ENCODE peak calls at places on chromosomes 7 and 10, in five cellular contexts. N is H1, X is K562, R is NT2/D1, L is GM12878. Z is an unnamed sample.

GRCh38 chr10:7239312-7239985 is 171.4 kb downstream of the SFMBT2 start:
- DNase-seq in L (no peak), X (no peak), R (no peak), N (no peak), Z (no peak)

GRCh38 chr10:78977761-78978305 is 90.9 kb upstream of the ZMIZ1 start:
- DNase-seq in X (no peak), L (no peak), R (no peak), N (no peak), Z (peak)

GRCh38 chr7:132080967-132081668 is 495.2 kb downstream of the PLXNA4 start:
- DNase-seq in R (no peak), N (no peak), L (no peak), X (no peak), Z (no peak)

GRCh38 chr10:76311752-76312699 is 880.6 kb downstream of the LRMDA start:
- DNase-seq in L (no peak), N (no peak), R (peak), X (peak), Z (peak)

GRCh38 chr7:130418306-130418705 is 22.5 kb downstream of the CEP41 start:
- DNase-seq in R (no peak), L (no peak), X (no peak), N (no peak), Z (no peak)

GRCh38 chr7:137987968-137988367 is 13.9 kb downstream of the CREB3L2 start:
- DNase-seq in X (no peak), L (peak), R (no peak), N (no peak), Z (no peak)

GRCh38 chr7:158487546-158488224 is 99.9 kb downstream of the PTPRN2 start:
- DNase-seq in N (no peak), R (no peak), X (no peak), L (no peak), Z (no peak)

GRCh38 chr10:91409069-91409868 is 875 bp upstream of the HECTD2 start:
- DNase-seq in X (peak), R (no peak), L (no peak), N (no peak), Z (peak)

GRCh38 chr7:48411619-48412018 is 240.4 kb downstream of the ABCA13 start:
- DNase-seq in N (no peak), X (no peak), R (no peak), L (no peak), Z (no peak)

GRCh38 chr7:92836489-92837213 is at the start of gene CDK6:
- DNase-seq in R (no peak), X (peak), L (no peak), N (no peak), Z (peak)

GRCh38 chr10:126012485-126012884 is 116.1 kb downstream of the FANK1 start:
- DNase-seq in X (no peak), L (no peak), N (no peak), R (no peak), Z (no peak)

GRCh38 chr7:151579642-151580041 is 59.9 kb upstream of the RHEB start:
- DNase-seq in R (no peak), N (no peak), L (no peak), X (no peak), Z (no peak)

DNA sequence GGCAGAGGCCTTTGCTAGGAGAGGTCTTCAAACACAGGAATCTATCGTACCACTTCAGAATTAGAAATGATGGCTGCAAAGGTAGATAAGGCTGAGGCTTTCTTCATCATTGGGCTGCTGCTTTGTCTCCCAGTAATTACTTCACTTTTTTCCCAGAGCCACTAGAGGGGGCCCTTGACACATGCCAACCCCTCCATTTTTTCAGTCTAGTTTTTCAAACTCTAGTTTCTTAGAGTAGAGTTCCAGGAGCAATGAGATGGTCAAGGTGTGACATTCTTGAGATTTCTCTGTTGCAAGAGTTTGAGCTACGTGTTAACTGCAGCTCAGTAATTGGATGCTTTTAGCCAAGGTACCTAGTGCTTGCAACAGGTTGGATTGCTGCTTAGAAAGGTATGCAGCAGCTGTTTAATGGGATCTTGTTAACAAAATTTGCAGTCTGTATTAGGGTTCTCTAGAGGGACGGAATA is 33.8 kb upstream of the RBM20 start:
- DNase-seq in R (peak), N (peak), X (peak), L (peak), Z (peak)
- TF ChIP-seq ZNF274 in R (no peak), N (no peak), X (no peak), L (no peak), Z (no peak)

GRCh38 chr7:123643495-123644428 is 11.9 kb upstream of the LMOD2 start:
- DNase-seq in R (peak), N (peak), L (no peak), X (peak), Z (peak)

GRCh38 chr7:123650595-123650994 is 5.1 kb upstream of the LMOD2 start:
- DNase-seq in R (no peak), L (no peak), X (no peak), N (no peak), Z (no peak)

GRCh38 chr7:123649956-123650355 is 5.7 kb upstream of the LMOD2 start:
- DNase-seq in L (no peak), R (no peak), X (no peak), N (no peak), Z (no peak)

GRCh38 chr7:123645516-123645915 is 10.2 kb upstream of the LMOD2 start:
- DNase-seq in X (no peak), N (no peak), R (no peak), L (no peak), Z (no peak)

DNA sequence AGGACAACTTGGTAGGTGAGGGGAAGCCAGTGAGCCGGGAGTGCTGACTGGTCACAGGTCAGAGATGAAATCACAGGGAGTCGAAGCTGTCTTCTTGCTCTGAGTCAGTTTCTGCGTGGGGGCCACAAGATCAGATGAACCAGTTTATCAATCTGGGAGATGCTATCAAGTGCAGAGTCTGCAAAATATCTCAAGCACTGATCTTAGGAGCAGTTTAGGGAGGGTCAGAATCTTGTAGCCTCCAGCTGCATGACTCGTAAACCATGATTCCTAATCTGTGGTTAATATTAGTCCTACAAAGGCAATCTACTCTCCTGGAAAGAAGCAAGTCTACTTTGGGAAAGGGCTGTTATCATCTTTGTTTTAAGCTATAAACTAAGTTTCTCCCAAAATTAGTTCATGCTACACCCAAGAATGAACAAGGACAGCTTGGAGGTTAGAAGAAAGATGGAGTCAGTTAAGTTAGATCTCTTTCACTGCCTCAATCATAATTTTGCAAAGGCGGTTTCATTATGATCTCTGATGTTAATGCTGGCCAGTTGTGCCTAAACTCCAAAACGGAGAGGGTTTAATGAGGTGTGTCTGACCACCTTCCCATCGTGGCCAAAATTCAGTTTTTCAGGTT is 8.4 kb upstream of the LMOD2 start:
- DNase-seq in N (no peak), X (no peak), R (no peak), L (no peak), Z (no peak)
- TF ChIP-seq ZNF274 in N (no peak), X (no peak), R (no peak), L (no peak), Z (no peak)

GRCh38 chr7:88224596-88225275 is 4.9 kb upstream of the SRI start:
- DNase-seq in R (no peak), L (no peak), X (no peak), N (no peak), Z (no peak)
- TF ChIP-seq ZNF274 in R (no peak), L (no peak), X (no peak), N (no peak), Z (no peak)

DNA sequence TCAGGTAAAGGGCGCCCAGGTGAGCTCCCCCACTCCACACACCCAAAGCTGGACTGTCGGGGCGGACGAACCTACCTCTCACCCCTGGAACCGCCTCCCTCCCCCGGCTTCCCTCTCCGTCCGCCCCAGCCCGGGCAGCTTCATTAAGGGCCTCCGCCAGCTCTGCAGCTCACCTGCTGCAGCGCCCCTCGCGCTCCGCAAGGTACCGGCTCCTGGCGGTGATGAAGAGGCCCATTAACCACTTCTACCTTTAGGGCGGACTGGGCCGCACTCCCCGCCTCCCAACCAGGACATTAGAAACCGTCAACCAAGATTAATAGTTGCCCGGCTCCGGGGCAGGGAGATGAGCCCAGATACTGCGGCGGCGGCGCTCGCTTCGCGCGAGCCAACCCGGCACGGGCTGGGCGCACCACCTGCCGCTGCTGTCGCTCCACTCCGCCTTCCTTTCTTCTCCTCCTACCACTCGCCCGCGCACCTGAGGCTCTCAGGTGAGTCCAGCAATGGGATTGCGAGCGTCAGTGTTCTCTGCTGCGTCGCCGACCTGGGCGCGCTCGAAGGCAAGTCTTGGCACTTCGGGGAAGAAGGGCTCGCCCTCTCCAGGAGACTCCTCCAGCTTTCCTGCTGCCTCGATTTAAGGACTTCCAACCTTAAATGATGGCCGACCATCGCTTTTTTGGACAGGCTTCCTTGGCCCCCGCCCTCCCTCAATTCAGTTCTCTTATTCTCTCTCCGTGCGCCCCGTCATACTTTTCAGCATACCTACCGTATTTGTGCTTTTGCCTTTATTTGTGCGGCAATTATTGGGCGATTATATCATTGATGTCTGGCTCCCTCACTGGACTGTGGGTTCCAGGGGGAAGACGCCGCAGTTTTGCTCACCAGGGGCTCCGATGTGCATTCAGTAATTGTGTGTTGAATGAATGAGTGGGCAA is 13.6 kb upstream of the KAZALD1 start:
- DNase-seq in X (no peak), R (no peak), N (no peak), L (no peak), Z (no peak)
- TF ChIP-seq ZNF274 in X (no peak), R (no peak), N (no peak), L (no peak), Z (no peak)

DNA sequence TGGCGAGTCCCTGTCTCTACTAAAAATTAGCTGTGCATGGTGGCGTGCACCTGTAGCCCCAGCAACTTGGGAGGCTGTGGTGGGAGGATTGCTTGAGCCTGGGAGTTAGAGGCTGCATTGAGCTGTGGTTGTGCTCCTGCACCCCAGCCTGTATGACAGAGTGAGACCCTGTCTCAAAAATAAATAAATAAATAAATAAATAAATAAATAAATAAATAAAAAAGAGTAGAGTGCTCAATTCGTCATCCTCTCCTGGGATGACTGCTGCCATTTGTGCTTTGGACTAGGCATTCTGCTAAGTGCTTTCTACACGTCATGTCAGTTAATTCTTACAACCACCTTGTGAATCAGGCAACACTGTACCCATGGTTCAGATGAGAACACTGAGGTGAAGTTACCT is 130.6 kb downstream of the DOCK1 start:
- DNase-seq in R (no peak), N (no peak), L (no peak), X (no peak), Z (no peak)
- TF ChIP-seq ZNF274 in R (no peak), N (no peak), L (no peak), X (no peak), Z (no peak)

GRCh38 chr10:29736325-29737208 is 101.8 kb upstream of the SVIL start:
- DNase-seq in X (no peak), N (no peak), L (no peak), R (no peak), Z (no peak)
- TF ChIP-seq ZNF274 in X (no peak), N (no peak), L (no peak), R (no peak), Z (no peak)

GRCh38 chr10:62960416-62960815 is 144.2 kb upstream of the EGR2 start:
- DNase-seq in N (no peak), R (no peak), L (no peak), X (no peak), Z (no peak)
- TF ChIP-seq ZNF274 in N (no peak), R (no peak), L (no peak), X (no peak), Z (no peak)

DNA sequence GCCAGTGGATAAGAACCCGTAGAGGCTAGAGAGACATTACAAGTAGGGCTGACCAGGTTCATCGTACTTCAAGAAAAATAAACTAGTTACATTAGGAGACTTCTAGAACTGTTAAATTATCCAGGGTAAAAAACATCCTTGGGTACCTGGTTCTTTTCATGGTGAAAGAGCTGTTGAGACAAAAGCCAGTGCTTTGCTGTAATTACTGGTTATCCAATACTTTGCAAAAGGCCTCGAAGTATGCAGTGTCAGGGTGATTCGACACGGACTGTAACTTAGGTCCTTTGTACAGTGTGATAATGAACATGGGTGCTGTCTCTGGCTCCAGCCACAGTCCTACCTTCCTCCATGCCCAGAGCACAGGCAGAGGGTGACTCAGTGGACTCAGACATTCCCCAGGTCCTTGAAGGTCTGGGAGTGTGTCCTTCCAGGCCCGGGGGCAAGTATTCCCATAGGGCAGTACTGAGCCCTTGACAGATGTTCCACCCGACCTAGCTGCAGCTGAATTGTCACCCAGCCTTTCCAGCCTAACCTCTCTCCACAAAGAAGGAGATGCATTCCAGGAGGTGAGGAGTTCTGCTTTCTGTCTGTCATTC is 123.6 kb upstream of the TMEM72 start:
- DNase-seq in R (no peak), X (no peak), L (no peak), N (no peak), Z (no peak)
- TF ChIP-seq ZNF274 in R (no peak), X (no peak), L (no peak), N (no peak), Z (no peak)

Z was measured in HepG2.